ENCODE peak calls at places on chromosome 11, in four cellular contexts. N, C, V and O are unnamed samples.

GRCh38 chr11:122756417-122756816 is 81.9 kb upstream of the CRTAM start:
- DNase-seq in V (no peak), N (peak; percentile 9), C (no peak), O (no peak)

GRCh38 chr11:113440816-113441215 is 34.4 kb downstream of the DRD2 start:
- DNase-seq in N (no peak), C (no peak), V (no peak), O (no peak)

GRCh38 chr11:2522636-2523255 is 77.9 kb downstream of the KCNQ1 start:
- DNase-seq in N (no peak), C (peak; percentile 72), V (no peak), O (no peak)

GRCh38 chr11:28169816-28170215 is 61.6 kb downstream of the METTL15 start:
- DNase-seq in V (no peak), N (no peak), C (no peak), O (no peak)

GRCh38 chr11:113269096-113269495 is 45.3 kb upstream of the TTC12 start:
- DNase-seq in C (no peak), V (no peak), N (no peak), O (no peak)

GRCh38 chr11:59787255-59787588 is 23.4 kb downstream of the MRPL16 start:
- DNase-seq in C (no peak), N (no peak), V (no peak), O (no peak)

GRCh38 chr11:86978756-86979608 is 23.8 kb upstream of the FZD4 start:
- DNase-seq in C (no peak), N (no peak), V (no peak), O (no peak)

GRCh38 chr11:83070044-83070877 is 1.4 kb downstream of the RAB30 start:
- DNase-seq in N (no peak), V (peak; percentile 41), C (no peak), O (no peak)

GRCh38 chr11:64204080-64204440 is 2.5 kb upstream of the FERMT3 start:
- DNase-seq in V (no peak), N (no peak), C (peak; percentile 56), O (no peak)

GRCh38 chr11:109654091-109654490 is 232.1 kb downstream of the C11orf87 start:
- DNase-seq in C (no peak), N (no peak), V (no peak), O (no peak)

GRCh38 chr11:77127969-77128691 is at the start of gene MYO7A:
- DNase-seq in N (no peak), V (peak; percentile 25), C (peak; percentile 76), O (no peak)

GRCh38 chr11:65502274-65502851 is 3.5 kb downstream of the MALAT1 start:
- DNase-seq in C (no peak), V (no peak), N (no peak), O (no peak)

GRCh38 chr11:2927851-2928604 is 1.2 kb downstream of the PHLDA2 start:
- DNase-seq in V (peak; percentile 57), N (no peak), C (peak; percentile 81), O (no peak)

GRCh38 chr11:114075891-114076441 is 16.5 kb downstream of the ZBTB16 start:
- DNase-seq in V (no peak), C (no peak), N (no peak), O (no peak)

GRCh38 chr11:70397336-70397982 is 870 bp upstream of the CTTN start:
- DNase-seq in N (no peak), C (no peak), V (no peak), O (no peak)

GRCh38 chr11:108221401-108221800 is 1.0 kb downstream of the NPAT start:
- DNase-seq in N (no peak), C (no peak), V (no peak), O (no peak)

GRCh38 chr11:117913736-117914397 is 15.3 kb downstream of the TMPRSS13 start:
- DNase-seq in N (no peak), V (no peak), C (no peak), O (no peak)

GRCh38 chr11:32427935-32428664 is 7.2 kb downstream of the WT1 start:
- DNase-seq in N (no peak), C (peak; percentile 82), V (no peak), O (no peak)

GRCh38 chr11:79259800-79260199 is 181.0 kb downstream of the TENM4 start:
- DNase-seq in C (no peak), N (no peak), V (no peak), O (no peak)

GRCh38 chr11:6249822-6250555 is 9.6 kb upstream of the CCKBR start:
- DNase-seq in C (peak; percentile 62), V (peak; percentile 45), N (no peak), O (peak; percentile 58)

GRCh38 chr11:111634981-111635705 is 32.9 kb downstream of the SIK2 start:
- DNase-seq in N (no peak), V (no peak), C (no peak), O (no peak)

GRCh38 chr11:17400048-17400775 is 11.8 kb upstream of the KCNJ11 start:
- DNase-seq in N (no peak), C (no peak), V (no peak), O (no peak)

GRCh38 chr11:16511109-16511806 is 154.9 kb upstream of the SOX6 start:
- DNase-seq in N (no peak), C (no peak), V (no peak), O (peak; percentile 72)

GRCh38 chr11:20444537-20444936 is 57.0 kb downstream of the PRMT3 start:
- DNase-seq in N (no peak), V (no peak), C (no peak), O (no peak)

GRCh38 chr11:102269927-102270326 is 47.4 kb upstream of the BIRC3 start:
- DNase-seq in C (no peak), V (peak; percentile 22), N (no peak), O (peak; percentile 87)

GRCh38 chr11:126929186-126930085 is 71.1 kb downstream of the KIRREL3 start:
- DNase-seq in V (no peak), N (no peak), C (no peak), O (no peak)

GRCh38 chr11:134170177-134170908 is 53.4 kb downstream of the NCAPD3 start:
- DNase-seq in C (no peak), V (no peak), N (no peak), O (no peak)

GRCh38 chr11:7056828-7057513 is 31.8 kb upstream of the RBMXL2 start:
- DNase-seq in C (no peak), N (no peak), V (no peak), O (no peak)

GRCh38 chr11:117094776-117095175 is 3.5 kb downstream of the SIK3 start:
- DNase-seq in N (no peak), V (no peak), C (no peak), O (no peak)

GRCh38 chr11:68053117-68053516 is 14.3 kb downstream of the TCIRG1 start:
- DNase-seq in N (no peak), C (peak; percentile 52), V (no peak), O (no peak)

GRCh38 chr11:118524356-118524755 is 2.9 kb upstream of the TTC36 start:
- DNase-seq in N (no peak), C (no peak), V (no peak), O (no peak)

GRCh38 chr11:86124251-86125233 is 55.7 kb upstream of the PICALM start:
- DNase-seq in C (no peak), V (no peak), N (no peak), O (no peak)

GRCh38 chr11:78417175-78417887 is at the start of gene GAB2:
- DNase-seq in N (no peak), V (peak; percentile 62), C (no peak), O (no peak)

GRCh38 chr11:77406396-77406795 is 67.5 kb downstream of the PAK1 start:
- DNase-seq in V (no peak), N (no peak), C (no peak), O (no peak)

GRCh38 chr11:122163420-122163819 is 47.4 kb upstream of the BLID start:
- DNase-seq in C (no peak), N (no peak), V (no peak), O (no peak)

GRCh38 chr11:134134167-134134566 is 65.3 kb downstream of the JAM3 start:
- DNase-seq in N (no peak), C (no peak), V (no peak), O (no peak)

GRCh38 chr11:86174101-86175046 is 70.2 kb upstream of the EED start:
- DNase-seq in C (no peak), V (peak; percentile 80), N (peak; percentile 25), O (peak; percentile 69)

GRCh38 chr11:134575504-134576230 is 163.6 kb upstream of the B3GAT1 start:
- DNase-seq in V (no peak), N (no peak), C (no peak), O (no peak)

GRCh38 chr11:19498986-19499669 is 213.5 kb upstream of the NAV2 start:
- DNase-seq in N (no peak), V (peak; percentile 4), C (no peak), O (peak; percentile 1)

GRCh38 chr11:75135021-75135650 is 15.8 kb upstream of the SLCO2B1 start:
- DNase-seq in C (no peak), V (no peak), N (no peak), O (no peak)
- H3K27ac ChIP-seq in C (no peak overlapping the region), V (no peak overlapping the region), N (no peak overlapping the region), O (no peak overlapping the region)

GRCh38 chr11:3942956-3943497 is 87.6 kb downstream of the STIM1 start:
- DNase-seq in N (no peak), C (no peak), V (no peak), O (no peak)
- H3K27ac ChIP-seq in N (peak overlapping the region; percentile 85), C (peak overlapping the region; percentile 4), V (no peak overlapping the region), O (no peak overlapping the region)

GRCh38 chr11:128496249-128496648 is 91.1 kb downstream of the ETS1 start:
- DNase-seq in C (no peak), V (no peak), N (no peak), O (no peak)
- H3K27ac ChIP-seq in C (peak overlapping the region; percentile 73), V (peak overlapping the region; percentile 99), N (peak overlapping the region; percentile 61), O (peak overlapping the region; percentile 77)

GRCh38 chr11:130188585-130189347 is 29.2 kb downstream of the ST14 start:
- DNase-seq in N (no peak), V (no peak), C (no peak), O (no peak)
- H3K27ac ChIP-seq in N (no peak overlapping the region), V (no peak overlapping the region), C (no peak overlapping the region), O (no peak overlapping the region)

GRCh38 chr11:121031167-121031566 is 7.3 kb downstream of the TBCEL start:
- DNase-seq in V (no peak), N (no peak), C (no peak), O (no peak)
- H3K27ac ChIP-seq in V (no peak overlapping the region), N (no peak overlapping the region), C (no peak overlapping the region), O (no peak overlapping the region)

DNA sequence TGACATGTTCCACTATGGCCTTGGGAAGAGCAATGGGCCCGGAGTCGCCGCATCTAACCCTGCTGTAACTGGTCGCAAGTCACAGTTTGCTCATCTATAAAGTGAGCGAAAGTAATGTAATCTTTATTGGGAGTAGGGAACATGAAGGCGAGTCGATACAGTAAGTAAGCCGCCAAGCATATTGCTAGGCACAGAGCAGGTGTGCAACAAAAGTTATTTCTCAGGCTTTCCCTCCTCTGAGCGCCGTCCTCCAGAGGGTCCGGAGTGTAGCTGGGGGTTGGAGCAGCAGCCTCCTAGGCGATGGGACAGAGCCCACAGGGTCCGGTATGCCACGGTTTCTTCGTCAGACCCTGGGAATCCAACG is 343 bp upstream of the SPON1 start:
- DNase-seq in N (no peak), V (no peak), C (peak; percentile 20), O (no peak)
- H3K27ac ChIP-seq in N (peak overlapping the region; percentile 81), V (no peak overlapping the region), C (peak overlapping the region; percentile 84), O (no peak overlapping the region)

GRCh38 chr11:44917741-44918140 is 32.9 kb downstream of the TP53I11 start:
- DNase-seq in N (no peak), C (no peak), V (no peak), O (no peak)
- H3K27ac ChIP-seq in N (no peak overlapping the region), C (no peak overlapping the region), V (no peak overlapping the region), O (no peak overlapping the region)